ENCODE peak calls at places on chromosomes 3 and 15, in seven cellular contexts. E is psoas muscle, J is HCT116, I is upper lobe of right lung, Z is heart right ventricle, T is colonic mucosa, A is fibroblast of lung. P is an unnamed sample.

GRCh38 chr3:193897288-193897687 is 238.7 kb upstream of the HES1 start:
- DNase-seq in E (peak), J (no peak), I (no peak), Z (peak), T (no peak), A (no peak), P (no peak)

GRCh38 chr15:62254137-62254934 is 89.3 kb upstream of the C2CD4B start:
- DNase-seq in E (peak), J (peak), I (peak), Z (peak), T (peak), A (peak), P (no peak)

GRCh38 chr3:38834110-38834509 is 18.1 kb upstream of the SCN10A start:
- DNase-seq in E (peak), J (peak), I (no peak), Z (peak), T (peak), A (peak), P (no peak)

GRCh38 chr15:63513728-63514127 is 9.3 kb downstream of the USP3 start:
- DNase-seq in E (no peak), J (no peak), I (no peak), Z (no peak), T (no peak), A (no peak), P (no peak)

GRCh38 chr15:69666441-69666882 is 213.8 kb downstream of the RPLP1 start:
- DNase-seq in E (no peak), J (no peak), I (no peak), Z (no peak), T (no peak), A (peak), P (no peak)

GRCh38 chr3:179146911-179147570 is 1.1 kb upstream of the PIK3CA start:
- DNase-seq in E (no peak), J (peak), I (no peak), Z (no peak), T (peak), A (peak), P (no peak)

GRCh38 chr3:99515-99914 is 97.0 kb upstream of the CHL1 start:
- DNase-seq in E (no peak), J (no peak), I (no peak), Z (no peak), T (no peak), A (no peak), P (no peak)

GRCh38 chr3:77348244-77348855 is 308.5 kb downstream of the ROBO2 start:
- DNase-seq in E (no peak), J (no peak), I (no peak), Z (no peak), T (no peak), A (peak), P (no peak)

GRCh38 chr3:126478581-126479310 is 3.1 kb upstream of the ZXDC start:
- DNase-seq in E (no peak), J (no peak), I (peak), Z (no peak), T (no peak), A (no peak), P (no peak)

GRCh38 chr3:113287111-113287817 is 75.9 kb downstream of the BOC start:
- DNase-seq in E (no peak), J (peak), I (no peak), Z (no peak), T (no peak), A (peak), P (no peak)

GRCh38 chr3:12188328-12188648 is 29.6 kb upstream of the TIMP4 start:
- DNase-seq in E (no peak), J (no peak), I (no peak), Z (no peak), T (no peak), A (peak), P (no peak)

GRCh38 chr15:85583404-85584390 is 203.3 kb downstream of the AKAP13 start:
- DNase-seq in E (peak), J (peak), I (peak), Z (peak), T (peak), A (peak), P (peak)

GRCh38 chr3:169454060-169454317 is 209.5 kb downstream of the MECOM start:
- DNase-seq in E (no peak), J (no peak), I (no peak), Z (no peak), T (no peak), A (no peak), P (no peak)

GRCh38 chr3:178916223-178916622 is 155.4 kb downstream of the ZMAT3 start:
- DNase-seq in E (no peak), J (no peak), I (no peak), Z (no peak), T (no peak), A (no peak), P (no peak)

GRCh38 chr3:6262035-6262434 is 598.9 kb upstream of the GRM7 start:
- DNase-seq in E (no peak), J (no peak), I (no peak), Z (no peak), T (no peak), A (no peak), P (no peak)

GRCh38 chr3:179967622-179968021 is 69.1 kb downstream of the PEX5L start:
- DNase-seq in E (no peak), J (no peak), I (no peak), Z (no peak), T (no peak), A (peak), P (no peak)

GRCh38 chr3:45693941-45694521 is 4.8 kb downstream of the SACM1L start:
- DNase-seq in E (no peak), J (no peak), I (no peak), Z (no peak), T (no peak), A (peak), P (no peak)

GRCh38 chr15:42825599-42825998 is 88.7 kb upstream of the CDAN1 start:
- DNase-seq in E (no peak), J (no peak), I (no peak), Z (no peak), T (no peak), A (no peak), P (no peak)

GRCh38 chr3:12782172-12782815 is 14.2 kb upstream of the CAND2 start:
- DNase-seq in E (no peak), J (no peak), I (peak), Z (no peak), T (no peak), A (peak), P (no peak)

GRCh38 chr3:184275302-184275701 is 520 bp upstream of the ECE2 start:
- DNase-seq in E (no peak), J (no peak), I (no peak), Z (no peak), T (no peak), A (no peak), P (no peak)

GRCh38 chr15:70055601-70056051 is 42.1 kb downstream of the TLE3 start:
- DNase-seq in E (no peak), J (no peak), I (no peak), Z (no peak), T (no peak), A (no peak), P (no peak)

GRCh38 chr15:60799885-60800728 is 321.2 kb upstream of the ICE2 start:
- DNase-seq in E (no peak), J (no peak), I (no peak), Z (no peak), T (no peak), A (peak), P (no peak)

GRCh38 chr3:58464875-58465274 is 27.0 kb upstream of the KCTD6 start:
- DNase-seq in E (no peak), J (peak), I (no peak), Z (no peak), T (no peak), A (no peak), P (no peak)

GRCh38 chr15:91974321-91974720 is 120.8 kb downstream of the SLCO3A1 start:
- DNase-seq in E (no peak), J (no peak), I (no peak), Z (no peak), T (no peak), A (no peak), P (no peak)

GRCh38 chr15:72006382-72006781 is 111.6 kb downstream of the MYO9A start:
- DNase-seq in E (no peak), J (no peak), I (no peak), Z (no peak), T (no peak), A (no peak), P (no peak)

GRCh38 chr3:185263423-185263822 is 9.6 kb upstream of the EHHADH start:
- DNase-seq in E (no peak), J (no peak), I (no peak), Z (no peak), T (no peak), A (no peak), P (no peak)

DNA sequence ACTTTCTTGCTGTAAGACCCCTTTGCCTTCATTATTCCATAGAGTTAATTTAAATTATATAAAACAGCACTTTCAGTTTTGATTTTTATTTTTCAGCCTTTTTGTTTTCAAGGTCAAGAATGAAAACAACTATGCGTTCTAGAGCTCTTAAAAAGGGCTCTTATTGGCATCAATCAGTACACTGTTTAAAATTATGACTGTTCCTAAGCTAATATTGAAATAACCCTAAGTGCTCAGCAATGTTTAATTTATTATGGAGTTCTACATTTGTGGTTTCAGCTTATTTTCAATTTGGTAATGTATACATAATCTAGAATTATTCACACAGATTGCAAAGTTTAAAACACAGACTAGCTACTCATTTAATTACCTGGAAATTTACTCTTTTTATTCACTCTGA is 179.4 kb downstream of the MBNL1 start:
- DNase-seq in E (no peak), J (no peak), I (no peak), Z (no peak), T (no peak), A (no peak), P (no peak)
- H3K4me3 ChIP-seq in E (no peak), J (no peak), I (no peak), Z (no peak), T (no peak), A (no peak), P (no peak)

GRCh38 chr3:56962922-56963321 is 97.5 kb upstream of the SPATA12 start:
- DNase-seq in E (no peak), J (no peak), I (no peak), Z (no peak), T (no peak), A (no peak), P (no peak)
- H3K4me3 ChIP-seq in E (no peak), J (no peak), I (no peak), Z (no peak), T (no peak), A (no peak), P (no peak)

DNA sequence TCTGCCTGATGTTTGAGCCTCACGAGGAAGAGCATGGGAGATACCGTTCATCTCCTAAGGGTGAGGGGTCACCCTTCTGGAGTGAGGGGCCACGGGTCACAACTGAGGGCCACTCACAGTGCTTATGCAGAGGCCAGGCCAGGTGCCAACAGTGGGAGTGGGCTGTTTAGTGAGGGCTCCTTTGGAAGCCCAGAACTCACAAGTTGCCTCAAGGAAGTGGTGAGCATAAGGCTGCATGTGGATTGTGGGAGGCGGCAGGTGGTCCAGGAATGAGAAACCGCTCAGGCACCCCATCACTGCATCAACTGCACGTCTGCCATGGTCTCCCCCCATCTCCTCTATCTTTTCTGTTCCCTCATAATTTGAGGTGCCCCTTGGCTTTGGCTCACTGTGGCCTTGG is 26.5 kb downstream of the SPSB4 start:
- DNase-seq in E (no peak), J (no peak), I (no peak), Z (no peak), T (no peak), A (no peak), P (no peak)
- H3K4me3 ChIP-seq in E (peak), J (no peak), I (no peak), Z (no peak), T (no peak), A (no peak), P (no peak)

DNA sequence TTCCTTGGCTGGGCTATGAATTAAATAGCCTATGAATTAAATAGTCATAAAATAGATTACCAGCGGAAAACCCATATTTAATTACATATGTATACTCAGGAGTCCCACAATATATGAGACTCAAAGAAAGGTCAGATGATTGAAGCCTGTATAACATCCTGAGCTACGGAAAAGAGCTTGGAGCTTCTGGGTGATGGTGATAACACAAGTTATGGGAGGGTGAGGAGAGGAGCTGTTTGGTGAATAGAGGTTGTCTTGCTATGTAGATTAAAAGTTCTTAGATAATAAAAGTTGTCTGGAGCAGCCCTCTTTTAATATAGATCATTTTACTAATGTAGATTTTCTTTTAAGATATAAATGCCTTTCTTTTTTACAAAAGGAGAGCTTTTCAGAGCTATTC is 1.8 kb downstream of the PML start:
- DNase-seq in E (no peak), J (no peak), I (no peak), Z (no peak), T (no peak), A (no peak), P (no peak)
- H3K4me3 ChIP-seq in E (peak), J (no peak), I (peak), Z (peak), T (peak), A (peak), P (peak)

DNA sequence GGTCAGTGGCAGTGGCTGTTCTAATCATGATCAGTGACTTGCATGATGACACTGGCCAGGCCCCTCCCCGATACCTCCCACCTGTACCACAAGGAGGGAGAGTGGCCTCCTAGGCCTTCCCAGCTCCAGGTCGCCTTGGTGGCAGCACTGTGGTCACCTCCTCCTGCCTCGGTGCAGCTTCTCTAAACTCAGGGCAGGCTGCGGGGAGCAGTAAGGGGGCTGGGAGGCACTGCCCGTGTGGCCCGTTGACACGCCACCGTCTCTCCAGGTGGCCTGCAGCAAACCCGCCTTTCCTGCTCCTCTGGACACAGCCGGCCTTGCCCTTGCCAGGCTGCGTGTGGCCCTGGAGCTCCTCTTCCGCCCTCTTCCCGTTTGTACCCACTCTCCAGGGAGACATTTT is 184.1 kb downstream of the XXYLT1 start:
- DNase-seq in E (no peak), J (no peak), I (peak), Z (no peak), T (no peak), A (no peak), P (no peak)
- H3K4me3 ChIP-seq in E (no peak), J (no peak), I (no peak), Z (no peak), T (no peak), A (no peak), P (no peak)

DNA sequence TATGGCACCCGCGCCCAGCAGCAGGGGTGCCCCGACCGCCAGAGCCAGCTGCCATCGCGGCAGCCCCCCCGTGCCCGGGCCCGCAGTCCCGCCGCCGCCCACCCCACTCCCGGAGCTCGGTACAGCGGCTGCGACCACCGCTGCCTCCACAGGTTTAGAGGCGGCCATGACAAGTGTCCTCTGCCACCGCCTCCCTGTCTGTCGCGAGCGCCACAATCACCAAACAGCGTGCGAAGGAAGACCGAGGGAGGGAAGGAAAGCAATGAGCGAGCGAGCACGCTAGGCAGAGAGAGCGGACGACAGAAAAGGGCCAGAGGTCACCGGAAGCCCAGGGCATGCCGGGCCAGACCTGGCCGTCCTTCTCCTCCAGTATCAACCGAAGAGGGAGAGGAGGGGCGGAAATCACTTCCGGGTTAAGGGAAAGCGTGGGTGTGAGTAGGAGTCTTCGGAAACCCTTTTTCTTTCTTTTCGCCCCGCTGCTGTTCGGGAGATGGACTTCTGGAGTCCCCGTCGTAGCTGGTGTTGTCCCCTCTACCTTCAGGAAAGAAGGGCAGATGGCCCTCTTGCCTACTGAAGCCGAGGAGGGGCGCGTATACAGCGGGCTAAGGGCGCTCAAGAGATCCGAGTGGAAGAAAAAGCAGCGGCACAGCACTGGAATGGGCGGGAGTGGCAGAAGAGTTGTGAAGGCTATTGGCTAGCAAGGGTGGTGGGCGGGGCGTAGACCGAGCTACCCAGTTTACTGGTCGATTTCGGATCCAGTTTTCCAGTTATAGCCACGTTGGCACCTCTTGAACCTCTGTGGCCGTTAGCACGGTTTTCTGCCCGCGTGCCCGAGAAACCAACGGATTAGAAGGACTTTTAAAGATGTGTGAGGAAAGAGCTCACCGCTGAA is at the start of the genes LNP1 and TOMM70:
- DNase-seq in E (peak), J (peak), I (peak), Z (peak), T (peak), A (peak), P (peak)
- H3K4me3 ChIP-seq in E (peak), J (peak), I (peak), Z (peak), T (peak), A (peak), P (peak)

GRCh38 chr15:99438222-99438592 is 127.6 kb upstream of the MEF2A start:
- DNase-seq in E (no peak), J (no peak), I (peak), Z (no peak), T (no peak), A (no peak), P (no peak)
- H3K4me3 ChIP-seq in E (no peak), J (no peak), I (no peak), Z (no peak), T (no peak), A (no peak), P (no peak)

DNA sequence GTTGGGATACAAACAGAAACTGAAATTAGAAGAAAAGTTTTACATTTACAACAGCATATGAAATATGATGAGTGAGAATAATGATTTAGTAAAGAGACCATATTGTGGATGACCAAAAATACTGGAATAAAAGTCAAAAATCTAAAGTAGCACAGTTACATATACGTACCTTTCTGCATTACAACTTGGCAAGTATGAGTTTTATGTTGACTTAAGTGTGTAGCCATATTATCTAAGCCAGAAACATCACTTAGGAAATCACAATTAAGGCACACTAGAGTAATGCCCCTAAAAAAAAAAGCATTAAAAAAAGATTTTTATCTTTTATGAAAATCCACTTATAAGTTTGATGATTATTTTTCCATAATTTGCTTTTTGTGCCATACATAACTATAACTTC is 79.1 kb downstream of the ZNF280D start:
- DNase-seq in E (no peak), J (no peak), I (no peak), Z (no peak), T (no peak), A (no peak), P (no peak)
- H3K4me3 ChIP-seq in E (no peak), J (no peak), I (no peak), Z (no peak), T (no peak), A (no peak), P (no peak)

GRCh38 chr15:99010743-99011142 is 3.2 kb upstream of the PGPEP1L start:
- DNase-seq in E (no peak), J (no peak), I (no peak), Z (no peak), T (no peak), A (peak), P (no peak)

GRCh38 chr15:99006146-99006545 is 1.4 kb downstream of the PGPEP1L start:
- DNase-seq in E (no peak), J (no peak), I (no peak), Z (no peak), T (peak), A (no peak), P (no peak)

GRCh38 chr15:99002226-99002625 is 5.4 kb downstream of the PGPEP1L start:
- DNase-seq in E (no peak), J (no peak), I (no peak), Z (no peak), T (no peak), A (no peak), P (no peak)

GRCh38 chr15:99009741-99010370 is 2.3 kb upstream of the PGPEP1L start:
- DNase-seq in E (no peak), J (no peak), I (no peak), Z (no peak), T (no peak), A (no peak), P (no peak)

GRCh38 chr15:99006904-99007495 is 592 bp downstream of the PGPEP1L start:
- DNase-seq in E (no peak), J (no peak), I (no peak), Z (no peak), T (peak), A (no peak), P (no peak)
- H3K4me3 ChIP-seq in E (peak), J (no peak), I (no peak), Z (no peak), T (no peak), A (no peak), P (no peak)